ENCODE peak calls at places on chromosomes 13 and 19, in six cellular contexts. One of them, this sample, is unnamed.

GRCh38 chr13:101527130-101527529 is 74.7 kb downstream of the ITGBL1 start:
- DNase-seq in H9: no peak
- DNase-seq in H1: no peak
- DNase-seq in IMR-90: peak
- DNase-seq in mesenchymal stem cell: no peak
- DNase-seq in mesendoderm: no peak
- DNase-seq in this sample: no peak

GRCh38 chr13:110643324-110643723 is 28.0 kb downstream of the NAXD start:
- DNase-seq in H9: peak
- DNase-seq in H1: no peak
- DNase-seq in IMR-90: no peak
- DNase-seq in mesenchymal stem cell: no peak
- DNase-seq in mesendoderm: no peak
- DNase-seq in this sample: no peak

GRCh38 chr13:45200701-45201230 is at the start of gene KCTD4:
- DNase-seq in H9: no peak
- DNase-seq in H1: no peak
- DNase-seq in IMR-90: peak
- DNase-seq in mesenchymal stem cell: peak
- DNase-seq in mesendoderm: no peak
- DNase-seq in this sample: no peak

GRCh38 chr19:29507081-29507860 is 18.5 kb upstream of the VSTM2B start:
- DNase-seq in H9: peak
- DNase-seq in H1: no peak
- DNase-seq in IMR-90: no peak
- DNase-seq in mesenchymal stem cell: no peak
- DNase-seq in mesendoderm: no peak
- DNase-seq in this sample: no peak

GRCh38 chr13:49936943-49937273 is 768 bp upstream of the SPRYD7 start:
- DNase-seq in H9: peak
- DNase-seq in H1: no peak
- DNase-seq in IMR-90: no peak
- DNase-seq in mesenchymal stem cell: no peak
- DNase-seq in mesendoderm: peak
- DNase-seq in this sample: peak

GRCh38 chr19:45152504-45153338 is 8.1 kb downstream of the NKPD1 start:
- DNase-seq in H9: peak
- DNase-seq in H1: no peak
- DNase-seq in IMR-90: peak
- DNase-seq in mesenchymal stem cell: no peak
- DNase-seq in mesendoderm: peak
- DNase-seq in this sample: no peak

GRCh38 chr19:33047422-33047821 is 17.3 kb downstream of the RHPN2 start:
- DNase-seq in H9: peak
- DNase-seq in H1: peak
- DNase-seq in IMR-90: no peak
- DNase-seq in mesenchymal stem cell: no peak
- DNase-seq in mesendoderm: peak
- DNase-seq in this sample: no peak

GRCh38 chr13:20814224-20814910 is 40.6 kb upstream of the EEF1AKMT1 start:
- DNase-seq in H9: no peak
- DNase-seq in H1: no peak
- DNase-seq in IMR-90: peak
- DNase-seq in mesenchymal stem cell: peak
- DNase-seq in mesendoderm: peak
- DNase-seq in this sample: no peak

GRCh38 chr13:93690139-93690538 is 463.5 kb downstream of the GPC6 start:
- DNase-seq in H9: no peak
- DNase-seq in H1: no peak
- DNase-seq in IMR-90: peak
- DNase-seq in mesenchymal stem cell: peak
- DNase-seq in mesendoderm: peak
- DNase-seq in this sample: peak

GRCh38 chr19:7637374-7638256 is 705 bp downstream of the STXBP2 start:
- DNase-seq in H9: no peak
- DNase-seq in H1: no peak
- DNase-seq in IMR-90: no peak
- DNase-seq in mesenchymal stem cell: peak
- DNase-seq in mesendoderm: no peak
- DNase-seq in this sample: no peak

GRCh38 chr13:95288899-95289500 is 12.3 kb downstream of the ABCC4 start:
- DNase-seq in H9: no peak
- DNase-seq in H1: no peak
- DNase-seq in IMR-90: no peak
- DNase-seq in mesenchymal stem cell: peak
- DNase-seq in mesendoderm: no peak
- DNase-seq in this sample: no peak

GRCh38 chr13:46170268-46170667 is 11.7 kb downstream of the LCP1 start:
- DNase-seq in H9: peak
- DNase-seq in H1: peak
- DNase-seq in IMR-90: no peak
- DNase-seq in mesenchymal stem cell: no peak
- DNase-seq in mesendoderm: no peak
- DNase-seq in this sample: no peak

GRCh38 chr19:13959962-13960862 is 7.9 kb downstream of the DCAF15 start:
- DNase-seq in H9: peak
- DNase-seq in H1: no peak
- DNase-seq in IMR-90: no peak
- DNase-seq in mesenchymal stem cell: no peak
- DNase-seq in mesendoderm: peak
- DNase-seq in this sample: no peak

GRCh38 chr13:26247011-26247410 is 6.9 kb upstream of the CDK8 start:
- DNase-seq in H9: no peak
- DNase-seq in H1: no peak
- DNase-seq in IMR-90: no peak
- DNase-seq in mesenchymal stem cell: no peak
- DNase-seq in mesendoderm: no peak
- DNase-seq in this sample: no peak

GRCh38 chr13:110913322-110913721 is 1.5 kb downstream of the ANKRD10 start:
- DNase-seq in H9: no peak
- DNase-seq in H1: no peak
- DNase-seq in IMR-90: peak
- DNase-seq in mesenchymal stem cell: peak
- DNase-seq in mesendoderm: peak
- DNase-seq in this sample: no peak

GRCh38 chr13:73698859-73699258 is 435.3 kb downstream of the KLF12 start:
- DNase-seq in H9: no peak
- DNase-seq in H1: no peak
- DNase-seq in IMR-90: peak
- DNase-seq in mesenchymal stem cell: no peak
- DNase-seq in mesendoderm: no peak
- DNase-seq in this sample: no peak

GRCh38 chr19:15123900-15124299 is 16.7 kb downstream of the SYDE1 start:
- DNase-seq in H9: no peak
- DNase-seq in H1: no peak
- DNase-seq in IMR-90: no peak
- DNase-seq in mesenchymal stem cell: no peak
- DNase-seq in mesendoderm: no peak
- DNase-seq in this sample: no peak

GRCh38 chr19:55269299-55269698 is 10.5 kb upstream of the PPP6R1 start:
- DNase-seq in H9: no peak
- DNase-seq in H1: no peak
- DNase-seq in IMR-90: no peak
- DNase-seq in mesenchymal stem cell: no peak
- DNase-seq in mesendoderm: no peak
- DNase-seq in this sample: no peak

GRCh38 chr13:23598371-23598770 is 28.2 kb downstream of the TNFRSF19 start:
- DNase-seq in H9: no peak
- DNase-seq in H1: no peak
- DNase-seq in IMR-90: peak
- DNase-seq in mesenchymal stem cell: no peak
- DNase-seq in mesendoderm: no peak
- DNase-seq in this sample: no peak

GRCh38 chr13:23600100-23600499 is 29.9 kb downstream of the TNFRSF19 start:
- DNase-seq in H9: no peak
- DNase-seq in H1: no peak
- DNase-seq in IMR-90: no peak
- DNase-seq in mesenchymal stem cell: no peak
- DNase-seq in mesendoderm: peak
- DNase-seq in this sample: no peak

GRCh38 chr13:23599083-23599925 is 29.1 kb downstream of the TNFRSF19 start:
- DNase-seq in H9: peak
- DNase-seq in H1: peak
- DNase-seq in IMR-90: no peak
- DNase-seq in mesenchymal stem cell: no peak
- DNase-seq in mesendoderm: peak
- DNase-seq in this sample: no peak

DNA sequence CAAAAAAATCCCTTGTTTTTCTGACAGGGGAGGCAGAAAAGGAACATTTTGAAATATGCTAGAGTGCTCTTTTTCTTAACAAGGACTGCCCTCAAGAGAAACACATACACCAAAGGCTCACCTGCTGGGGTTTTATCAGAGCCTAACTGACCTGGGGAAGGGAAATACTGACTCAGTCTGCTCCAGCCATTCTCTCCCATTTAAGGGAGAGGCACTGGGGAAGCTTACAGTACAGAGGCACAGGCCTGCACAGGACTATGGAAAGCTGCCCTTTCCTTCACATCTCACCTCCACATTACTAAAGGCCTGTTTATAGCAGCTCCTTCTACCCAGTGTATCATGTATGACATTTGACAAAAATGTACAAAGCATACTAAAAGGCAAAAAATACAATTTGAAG is 30.3 kb downstream of the TNFRSF19 start:
- DNase-seq in H9: no peak
- DNase-seq in H1: no peak
- DNase-seq in IMR-90: no peak
- DNase-seq in mesenchymal stem cell: no peak
- DNase-seq in mesendoderm: peak
- DNase-seq in this sample: no peak
- H2BK5ac ChIP-seq in H9: no peak
- H2BK5ac ChIP-seq in H1: no peak
- H2BK5ac ChIP-seq in IMR-90: no peak
- H2BK5ac ChIP-seq in mesenchymal stem cell: peak
- H2BK5ac ChIP-seq in mesendoderm: peak
- H2BK5ac ChIP-seq in this sample: no peak

GRCh38 chr13:99969368-99969933 is 2.1 kb downstream of the ZIC5 start:
- DNase-seq in H9: no peak
- DNase-seq in H1: no peak
- DNase-seq in IMR-90: no peak
- DNase-seq in mesenchymal stem cell: no peak
- DNase-seq in mesendoderm: no peak
- DNase-seq in this sample: no peak

GRCh38 chr13:99969934-99970760 is 1.4 kb downstream of the ZIC5 start:
- DNase-seq in H9: peak
- DNase-seq in H1: no peak
- DNase-seq in IMR-90: no peak
- DNase-seq in mesenchymal stem cell: no peak
- DNase-seq in mesendoderm: peak
- DNase-seq in this sample: no peak

GRCh38 chr13:99971576-99972189 is at the start of gene ZIC5:
- DNase-seq in H9: peak
- DNase-seq in H1: peak
- DNase-seq in IMR-90: no peak
- DNase-seq in mesenchymal stem cell: no peak
- DNase-seq in mesendoderm: peak
- DNase-seq in this sample: peak

GRCh38 chr13:99972190-99972731 is 694 bp upstream of the ZIC5 start:
- DNase-seq in H9: peak
- DNase-seq in H1: no peak
- DNase-seq in IMR-90: no peak
- DNase-seq in mesenchymal stem cell: no peak
- DNase-seq in mesendoderm: peak
- DNase-seq in this sample: no peak

GRCh38 chr13:99970761-99971575 is 599 bp downstream of the ZIC5 start:
- DNase-seq in H9: peak
- DNase-seq in H1: no peak
- DNase-seq in IMR-90: no peak
- DNase-seq in mesenchymal stem cell: no peak
- DNase-seq in mesendoderm: peak
- DNase-seq in this sample: no peak
- H2AK5ac ChIP-seq in H9: no peak
- H2AK5ac ChIP-seq in H1: no peak
- H2AK5ac ChIP-seq in IMR-90: no peak
- H2AK5ac ChIP-seq in mesenchymal stem cell: no peak
- H2AK5ac ChIP-seq in mesendoderm: no peak
- H2AK5ac ChIP-seq in this sample: peak

DNA sequence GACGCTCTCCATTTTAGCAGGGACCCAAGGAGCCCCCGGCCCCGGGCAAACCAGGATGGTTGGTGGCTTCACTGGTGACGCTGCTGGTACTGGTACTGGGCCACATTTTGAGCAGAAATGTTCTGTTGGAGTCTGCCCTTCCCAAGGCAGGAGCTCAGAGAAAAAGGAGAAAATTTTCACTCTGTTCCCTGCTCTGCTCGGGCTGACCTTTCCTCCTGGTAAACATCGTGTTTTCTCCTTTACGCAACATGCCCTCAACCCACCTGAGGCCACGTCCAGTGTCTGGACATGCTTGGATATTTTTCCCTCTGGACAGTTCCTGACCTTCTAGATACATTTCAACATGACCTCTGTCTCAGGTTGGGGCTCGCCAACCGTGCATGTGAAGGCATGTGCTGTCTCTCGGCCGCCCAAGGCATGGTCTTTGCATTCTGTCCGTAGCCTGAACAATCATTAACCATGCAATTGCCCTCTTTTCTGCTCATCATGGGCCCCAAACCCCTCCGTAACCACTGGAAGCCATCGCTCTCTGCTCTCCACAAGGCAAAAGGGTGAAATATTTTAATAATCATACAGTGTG is 115.2 kb upstream of the PEG3 start:
- DNase-seq in H9: no peak
- DNase-seq in H1: no peak
- DNase-seq in IMR-90: no peak
- DNase-seq in mesenchymal stem cell: no peak
- DNase-seq in mesendoderm: no peak
- DNase-seq in this sample: no peak
- H2BK5ac ChIP-seq in H9: no peak
- H2BK5ac ChIP-seq in H1: no peak
- H2BK5ac ChIP-seq in IMR-90: no peak
- H2BK5ac ChIP-seq in mesenchymal stem cell: no peak
- H2BK5ac ChIP-seq in mesendoderm: no peak
- H2BK5ac ChIP-seq in this sample: no peak

DNA sequence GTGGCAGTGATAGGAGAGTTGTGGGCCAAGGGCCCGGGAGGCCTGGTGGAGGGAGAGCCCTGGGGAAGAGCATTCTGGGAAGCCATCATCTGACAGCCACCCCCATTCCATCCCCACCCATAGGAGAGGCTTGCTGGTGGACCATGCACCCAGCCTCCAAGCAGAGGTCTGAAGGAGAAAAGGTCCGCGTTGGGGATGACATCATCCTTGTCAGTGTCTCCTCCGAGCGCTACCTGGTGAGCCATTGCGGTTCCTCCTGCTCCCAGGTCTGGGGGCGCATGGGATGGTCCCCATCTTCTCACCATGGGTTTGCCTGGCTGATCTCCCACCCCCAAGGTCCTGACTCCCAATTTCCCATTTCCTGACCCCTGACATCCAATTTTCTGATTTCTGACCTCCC is 10.5 kb downstream of the RYR1 start:
- DNase-seq in H9: no peak
- DNase-seq in H1: no peak
- DNase-seq in IMR-90: no peak
- DNase-seq in mesenchymal stem cell: no peak
- DNase-seq in mesendoderm: no peak
- DNase-seq in this sample: no peak
- H2AK5ac ChIP-seq in H9: no peak
- H2AK5ac ChIP-seq in H1: no peak
- H2AK5ac ChIP-seq in IMR-90: no peak
- H2AK5ac ChIP-seq in mesenchymal stem cell: no peak
- H2AK5ac ChIP-seq in mesendoderm: no peak
- H2AK5ac ChIP-seq in this sample: no peak

DNA sequence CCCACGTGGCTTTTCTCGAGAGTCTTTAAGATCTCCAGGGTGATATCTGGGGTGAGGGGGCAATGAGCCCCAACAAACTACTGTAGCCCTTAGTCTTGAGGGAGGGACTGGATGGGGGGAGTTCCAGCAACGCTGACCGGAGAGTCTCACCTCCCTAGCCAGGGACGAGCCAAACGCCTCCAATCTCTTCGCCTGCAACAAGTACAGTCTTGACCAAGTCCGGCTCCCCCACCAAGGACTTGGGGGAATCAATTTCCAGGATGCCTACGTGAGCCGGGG is 442 bp downstream of the CCDC8 start:
- DNase-seq in H9: no peak
- DNase-seq in H1: no peak
- DNase-seq in IMR-90: no peak
- DNase-seq in mesenchymal stem cell: no peak
- DNase-seq in mesendoderm: no peak
- DNase-seq in this sample: no peak
- H2BK5ac ChIP-seq in H9: no peak
- H2BK5ac ChIP-seq in H1: peak
- H2BK5ac ChIP-seq in IMR-90: peak
- H2BK5ac ChIP-seq in mesenchymal stem cell: peak
- H2BK5ac ChIP-seq in mesendoderm: peak
- H2BK5ac ChIP-seq in this sample: peak